ENCODE peak calls at places on chromosomes 6 and 20, in six cellular contexts. Y, O, I, Q, F and X are unnamed samples.

GRCh38 chr6:1390071-1390804 is 862 bp downstream of the FOXF2 start:
- DNase-seq in Y (peak; percentile 76), O (no peak), I (peak; percentile 63), Q (no peak), F (no peak), X (no peak)

GRCh38 chr20:21381619-21382018 is 15.7 kb downstream of the NKX2-4 start:
- DNase-seq in Y (no peak), O (no peak), I (no peak), Q (no peak), F (no peak), X (no peak)

GRCh38 chr20:35981969-35982368 is 13.6 kb downstream of the CNBD2 start:
- DNase-seq in Y (no peak), O (no peak), I (no peak), Q (peak; percentile 19), F (no peak), X (no peak)

GRCh38 chr6:157272866-157273755 is 50.2 kb downstream of the TMEM242 start:
- DNase-seq in Y (peak; percentile 37), O (no peak), I (peak; percentile 65), Q (peak; percentile 81), F (no peak), X (no peak)

GRCh38 chr6:100262086-100262485 is 202.6 kb downstream of the SIM1 start:
- DNase-seq in Y (no peak), O (no peak), I (no peak), Q (no peak), F (no peak), X (no peak)

GRCh38 chr6:22401206-22401605 is 104.4 kb upstream of the PRL start:
- DNase-seq in Y (no peak), O (peak; percentile 49), I (no peak), Q (no peak), F (no peak), X (no peak)

GRCh38 chr20:44475694-44476560 is at the start of gene TTPAL:
- DNase-seq in Y (peak; percentile 96), O (peak; percentile 97), I (peak; percentile 97), Q (peak; percentile 95), F (peak; percentile 97), X (peak; percentile 97)

GRCh38 chr6:41072836-41073202 is at the start of gene NFYA:
- DNase-seq in Y (peak; percentile 100), O (no peak), I (peak; percentile 99), Q (no peak), F (peak; percentile 93), X (no peak)

GRCh38 chr6:167588920-167589614 is 237.6 kb upstream of the AFDN start:
- DNase-seq in Y (no peak), O (no peak), I (no peak), Q (no peak), F (no peak), X (no peak)

GRCh38 chr6:127102299-127102698 is 16.2 kb upstream of the RSPO3 start:
- DNase-seq in Y (no peak), O (peak; percentile 56), I (no peak), Q (no peak), F (no peak), X (peak; percentile 42)

GRCh38 chr6:26327450-26328264 is 37.3 kb upstream of the BTN3A2 start:
- DNase-seq in Y (peak; percentile 83), O (peak; percentile 70), I (peak; percentile 83), Q (peak; percentile 68), F (peak; percentile 21), X (peak; percentile 86)

GRCh38 chr6:53581161-53581560 is 36.3 kb upstream of the GCLC start:
- DNase-seq in Y (no peak), O (peak; percentile 14), I (no peak), Q (no peak), F (no peak), X (peak; percentile 17)

GRCh38 chr6:4853782-4854511 is 77.7 kb downstream of the CDYL start:
- DNase-seq in Y (no peak), O (peak; percentile 58), I (no peak), Q (no peak), F (no peak), X (peak; percentile 72)

GRCh38 chr6:156906451-156906850 is 129.3 kb downstream of the ARID1B start:
- DNase-seq in Y (no peak), O (no peak), I (no peak), Q (no peak), F (no peak), X (no peak)

GRCh38 chr6:79737172-79737571 is 106.0 kb downstream of the SH3BGRL2 start:
- DNase-seq in Y (no peak), O (peak; percentile 25), I (no peak), Q (no peak), F (peak; percentile 6), X (peak; percentile 10)

GRCh38 chr20:20207872-20208271 is 155.5 kb downstream of the CFAP61 start:
- DNase-seq in Y (no peak), O (no peak), I (no peak), Q (no peak), F (no peak), X (no peak)

GRCh38 chr6:16511723-16512584 is 249.3 kb downstream of the ATXN1 start:
- DNase-seq in Y (no peak), O (no peak), I (no peak), Q (no peak), F (no peak), X (no peak)

GRCh38 chr20:3312940-3313656 is 74.1 kb upstream of the SLC4A11 start:
- DNase-seq in Y (no peak), O (peak; percentile 9), I (no peak), Q (no peak), F (no peak), X (peak; percentile 23)

GRCh38 chr6:37990762-37991525 is 171.4 kb downstream of the ZFAND3 start:
- DNase-seq in Y (peak; percentile 57), O (peak; percentile 26), I (peak; percentile 11), Q (no peak), F (no peak), X (peak; percentile 33)

GRCh38 chr20:9615118-9615517 is 100.7 kb downstream of the LAMP5 start:
- DNase-seq in Y (no peak), O (no peak), I (no peak), Q (no peak), F (no peak), X (no peak)

GRCh38 chr6:155694429-155694795 is 238.8 kb upstream of the NOX3 start:
- DNase-seq in Y (no peak), O (no peak), I (no peak), Q (no peak), F (no peak), X (no peak)

GRCh38 chr20:1517010-1517409 is 25.8 kb upstream of the SIRPB2 start:
- DNase-seq in Y (no peak), O (no peak), I (no peak), Q (no peak), F (no peak), X (no peak)

GRCh38 chr6:46059608-46060007 is 43.9 kb upstream of the CLIC5 start:
- DNase-seq in Y (no peak), O (no peak), I (no peak), Q (no peak), F (no peak), X (no peak)

GRCh38 chr6:52508261-52508739 is 68.6 kb downstream of the TRAM2 start:
- DNase-seq in Y (no peak), O (no peak), I (no peak), Q (no peak), F (no peak), X (no peak)

GRCh38 chr6:62775427-62776022 is 435.7 kb upstream of the FKBP1C start:
- DNase-seq in Y (peak; percentile 44), O (peak; percentile 25), I (peak; percentile 61), Q (peak; percentile 44), F (peak; percentile 1), X (peak; percentile 51)

GRCh38 chr20:45927071-45927878 is 7.2 kb upstream of the PCIF1 start:
- DNase-seq in Y (no peak), O (no peak), I (no peak), Q (no peak), F (no peak), X (no peak)

GRCh38 chr6:142900467-142900961 is 44.5 kb downstream of the HIVEP2 start:
- DNase-seq in Y (no peak), O (no peak), I (no peak), Q (no peak), F (no peak), X (no peak)

GRCh38 chr20:63080411-63080810 is 73.6 kb upstream of the BHLHE23 start:
- DNase-seq in Y (no peak), O (no peak), I (no peak), Q (no peak), F (no peak), X (no peak)

DNA sequence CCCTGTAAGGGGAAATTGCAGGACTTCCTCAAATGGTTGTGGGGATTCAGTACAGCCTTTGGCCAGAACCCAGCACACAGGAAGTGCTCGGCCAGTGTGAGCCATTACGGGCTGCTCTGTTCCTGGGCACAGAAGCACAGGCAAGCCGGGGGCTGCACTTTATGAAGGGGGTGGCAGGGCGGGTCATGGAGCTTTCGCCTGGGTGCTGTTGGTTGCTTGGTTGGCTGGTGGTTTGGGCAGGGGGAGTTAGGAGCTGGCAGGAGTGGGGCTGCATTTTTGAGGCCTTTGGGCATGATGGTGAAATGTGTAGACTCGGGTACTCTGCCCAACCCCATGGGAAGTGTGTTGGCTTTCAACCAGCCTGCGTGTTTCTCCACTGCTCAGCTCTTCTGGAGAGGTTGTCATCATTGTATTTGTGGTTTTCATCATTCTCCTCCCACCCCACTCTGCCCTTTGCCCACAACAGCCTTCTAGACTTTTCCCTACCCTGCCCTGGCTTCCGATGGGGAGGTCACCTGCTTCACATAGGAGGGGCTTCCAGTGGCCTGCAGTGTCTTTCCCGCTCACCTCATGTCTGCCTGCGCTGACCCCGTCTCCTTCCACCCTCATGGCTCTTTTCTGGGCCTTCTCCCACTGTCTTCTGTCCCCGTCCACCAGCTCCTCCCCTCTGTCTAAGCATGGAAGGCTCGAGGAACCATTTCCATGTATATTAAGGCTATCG is 16.1 kb upstream of the RBM38 start:
- DNase-seq in Y (no peak), O (no peak), I (no peak), Q (peak; percentile 48), F (no peak), X (no peak)
- H3K36me3 ChIP-seq in Y (no peaks in the 10 kb centered on the region), O (peaks cover 78% of the 10 kb centered on the region), I (peaks cover 43% of the 10 kb centered on the region), Q (peaks cover 100% of the 10 kb centered on the region), F (peaks cover 22% of the 10 kb centered on the region), X (no peaks in the 10 kb centered on the region)

GRCh38 chr20:371755-372542 is 8.6 kb upstream of the TRIB3 start:
- DNase-seq in Y (no peak), O (peak; percentile 98), I (no peak), Q (no peak), F (no peak), X (peak; percentile 89)

GRCh38 chr20:376089-376488 is 4.5 kb upstream of the TRIB3 start:
- DNase-seq in Y (no peak), O (no peak), I (no peak), Q (no peak), F (no peak), X (no peak)

GRCh38 chr20:375265-375889 is 5.2 kb upstream of the TRIB3 start:
- DNase-seq in Y (no peak), O (no peak), I (no peak), Q (no peak), F (no peak), X (no peak)

GRCh38 chr20:370977-371754 is 9.4 kb upstream of the TRIB3 start:
- DNase-seq in Y (no peak), O (peak; percentile 48), I (no peak), Q (no peak), F (no peak), X (no peak)

GRCh38 chr20:373171-373890 is 7.2 kb upstream of the TRIB3 start:
- DNase-seq in Y (no peak), O (peak; percentile 48), I (peak; percentile 46), Q (no peak), F (peak; percentile 44), X (peak; percentile 84)
- TF ChIP-seq EZH2phosphoT487 in Y (no peak), O (no peak), I (no peak), Q (no peak), F (no peak), X (no peak)

GRCh38 chr6:158787395-158787794 is 31.8 kb downstream of the EZR start:
- DNase-seq in Y (no peak), O (no peak), I (no peak), Q (no peak), F (no peak), X (no peak)
- H4K20me1 ChIP-seq in Y (peaks cover 4% of the 10 kb centered on the region), O (peaks cover 45% of the 10 kb centered on the region), I (peaks cover 72% of the 10 kb centered on the region), Q (peaks cover 41% of the 10 kb centered on the region), F (peaks cover 5% of the 10 kb centered on the region), X (peaks cover 51% of the 10 kb centered on the region)

GRCh38 chr20:47642624-47643023 is 140.9 kb downstream of the NCOA3 start:
- DNase-seq in Y (no peak), O (peak; percentile 37), I (no peak), Q (no peak), F (no peak), X (no peak)
- H3K36me3 ChIP-seq in Y (peaks cover 5% of the 10 kb centered on the region), O (peaks cover 37% of the 10 kb centered on the region), I (peaks cover 26% of the 10 kb centered on the region), Q (peaks cover 95% of the 10 kb centered on the region), F (peaks cover 38% of the 10 kb centered on the region), X (no peaks in the 10 kb centered on the region)